ENCODE peak calls at places on chromosomes 12 and 14, in seven cellular contexts. K is tibial nerve, C is left ventricle myocardium inferior, P is fibroblast of the aortic adventitia, W is Daoy, F is tibial artery, N is EL. I is an unnamed sample.

GRCh38 chr14:67674139-67674479 is 323 bp downstream of the VTI1B start:
- DNase-seq in K (peak; percentile 40), C (peak; percentile 75), P (peak; percentile 30), W (peak; percentile 83), F (peak; percentile 83), N (peak; percentile 74), I (peak; percentile 61)

GRCh38 chr12:124319368-124320050 is 24.6 kb downstream of the RFLNA start:
- DNase-seq in K (no peak), C (no peak), P (no peak), W (no peak), F (no peak), N (no peak), I (no peak)

GRCh38 chr14:102323102-102323501 is 3.6 kb downstream of the ZNF839 start:
- DNase-seq in K (peak; percentile 85), C (peak; percentile 39), P (peak; percentile 88), W (peak; percentile 75), F (peak; percentile 88), N (peak; percentile 75), I (peak; percentile 48)

GRCh38 chr12:14668591-14668990 is 27.8 kb downstream of the GUCY2C start:
- DNase-seq in K (no peak), C (peak; percentile 19), P (no peak), W (no peak), F (no peak), N (no peak), I (no peak)

GRCh38 chr14:73783107-73783727 is 68.4 kb upstream of the PTGR2 start:
- DNase-seq in K (no peak), C (no peak), P (no peak), W (no peak), F (no peak), N (no peak), I (no peak)

GRCh38 chr14:102473559-102473958 is 36.0 kb downstream of the ANKRD9 start:
- DNase-seq in K (no peak), C (no peak), P (no peak), W (no peak), F (no peak), N (no peak), I (no peak)

GRCh38 chr12:89948266-89949175 is 239.9 kb upstream of the ATP2B1 start:
- DNase-seq in K (no peak), C (no peak), P (no peak), W (no peak), F (no peak), N (no peak), I (no peak)

GRCh38 chr14:68248481-68249255 is 429.1 kb downstream of the RAD51B start:
- DNase-seq in K (no peak), C (no peak), P (peak; percentile 95), W (peak; percentile 81), F (peak; percentile 69), N (peak; percentile 62), I (peak; percentile 62)

GRCh38 chr14:103427485-103428443 is 42.5 kb downstream of the MARK3 start:
- DNase-seq in K (no peak), C (no peak), P (peak; percentile 77), W (peak; percentile 93), F (no peak), N (peak; percentile 89), I (no peak)

GRCh38 chr12:3332190-3332589 is 158.8 kb upstream of the PRMT8 start:
- DNase-seq in K (no peak), C (no peak), P (peak; percentile 9), W (no peak), F (no peak), N (no peak), I (no peak)

GRCh38 chr12:89893972-89894706 is 185.5 kb upstream of the ATP2B1 start:
- DNase-seq in K (no peak), C (no peak), P (peak; percentile 82), W (no peak), F (no peak), N (peak; percentile 85), I (no peak)

GRCh38 chr12:22904485-22904884 is 279.5 kb downstream of the ETNK1 start:
- DNase-seq in K (no peak), C (no peak), P (no peak), W (no peak), F (no peak), N (no peak), I (no peak)

GRCh38 chr14:75460402-75460801 is 32.6 kb downstream of the JDP2 start:
- DNase-seq in K (no peak), C (no peak), P (no peak), W (no peak), F (no peak), N (no peak), I (no peak)

GRCh38 chr12:105032703-105033357 is 46.7 kb downstream of the NOPCHAP1 start:
- DNase-seq in K (no peak), C (no peak), P (peak; percentile 75), W (no peak), F (no peak), N (no peak), I (no peak)

GRCh38 chr14:68716698-68717097 is 76.2 kb downstream of the ZFP36L1 start:
- DNase-seq in K (no peak), C (no peak), P (no peak), W (no peak), F (no peak), N (no peak), I (no peak)

GRCh38 chr14:23358553-23359166 is 6.0 kb upstream of the SLC22A17 start:
- DNase-seq in K (no peak), C (no peak), P (no peak), W (no peak), F (no peak), N (no peak), I (no peak)

I was measured in gastrocnemius medialis.